ENCODE peak calls at places on chromosomes 11 and 22, in six cellular contexts. O is activated CD8-positive, alpha-beta T cell treated with anti-CD3 and anti-CD28 coated beads for 36 hours; U is activated T-cell treated with anti-CD3 and anti-CD28 coated beads, Interleukin-2, amount 50 U/mL, for 4 hours; G is central memory CD8-positive, alpha-beta T cell; K is activated naive CD8-positive, alpha-beta T cell treated with anti-CD3 and anti-CD28 coated beads, Interleukin-2, amount 10 ng/mL, durations not matched to agents 7 days and 5 days; A is heart right ventricle. W is an unnamed sample.

GRCh38 chr11:50267851-50268250 is 235.2 kb downstream of the OR4C45 start:
- ATAC-seq in O (no peak), A (no peak), U (no peak), G (no peak), K (no peak), W (peak)

GRCh38 chr11:100709233-100709999 is 22.3 kb downstream of the ARHGAP42 start:
- ATAC-seq in K (no peak), U (no peak), O (no peak), A (no peak), G (no peak), W (no peak)

GRCh38 chr11:7494086-7494775 is 8.9 kb downstream of the OLFML1 start:
- ATAC-seq in O (no peak), A (no peak), U (no peak), G (no peak), K (no peak), W (no peak)

GRCh38 chr11:110046759-110047386 is 46.3 kb upstream of the ZC3H12C start:
- ATAC-seq in K (no peak), A (no peak), G (no peak), O (no peak), U (no peak), W (no peak)

GRCh38 chr22:45977003-45977395 is at the start of gene WNT7B:
- ATAC-seq in K (no peak), A (no peak), O (no peak), U (no peak), G (no peak), W (no peak)

GRCh38 chr11:95337175-95337957 is 106.4 kb upstream of the SESN3 start:
- ATAC-seq in U (peak), G (peak), K (peak), A (peak), O (peak), W (peak)

GRCh38 chr11:35058318-35058717 is 80.7 kb upstream of the CD44 start:
- ATAC-seq in A (no peak), O (peak), U (peak), K (peak), G (no peak), W (no peak)

GRCh38 chr11:80778432-80778831 is 1337.6 kb upstream of the TENM4 start:
- ATAC-seq in K (no peak), A (no peak), U (no peak), G (no peak), O (no peak), W (no peak)

GRCh38 chr11:36065436-36065835 is 121.6 kb downstream of the LDLRAD3 start:
- ATAC-seq in O (no peak), G (no peak), A (no peak), U (no peak), K (no peak), W (no peak)

GRCh38 chr11:130877532-130877931 is 38.7 kb downstream of the SNX19 start:
- ATAC-seq in U (no peak), K (no peak), O (no peak), A (no peak), G (no peak), W (no peak)

GRCh38 chr11:737366-737765 is 9.9 kb upstream of the TALDO1 start:
- ATAC-seq in O (peak), A (no peak), K (peak), G (no peak), U (peak), W (no peak)

GRCh38 chr11:3809624-3809928 is 1.2 kb downstream of the PGAP2 start:
- ATAC-seq in A (no peak), O (no peak), U (no peak), G (no peak), K (no peak), W (no peak)

GRCh38 chr11:120527111-120527748 is 15.7 kb downstream of the GRIK4 start:
- ATAC-seq in O (no peak), G (no peak), U (no peak), A (peak), K (no peak), W (no peak)

GRCh38 chr11:44989831-44990566 is 39.3 kb upstream of the TP53I11 start:
- ATAC-seq in G (no peak), A (peak), O (no peak), U (no peak), K (no peak), W (no peak)

GRCh38 chr11:77126861-77127673 is 979 bp upstream of the MYO7A start:
- ATAC-seq in G (peak), U (peak), O (peak), A (peak), K (peak), W (peak)

W was measured in stimulated activated memory B cell treated with anti-CD40 and anti-IgM and Interleukin-4, amounts not matched to agents 10 μg/mL and 1 μg/mL and 100 μg/mL, for 72 hours.